ENCODE peak calls at places on chromosomes 4 and X, in six cellular contexts. One of them, this sample, is unnamed.

GRCh38 chr4:121273191-121273590 is 107.6 kb downstream of the QRFPR start:
- DNase-seq in MM.1S: no peak
- DNase-seq in kidney tubule cell: no peak
- DNase-seq in activated B cell treated with CpG ODN at 0.5 μM for 24 hours: no peak
- DNase-seq in WERI-Rb-1: no peak
- DNase-seq in NCI-H146: no peak
- DNase-seq in this sample: no peak

GRCh38 chr4:8681391-8681790 is 88.8 kb downstream of the CPZ start:
- DNase-seq in activated B cell treated with CpG ODN at 0.5 μM for 24 hours: no peak
- DNase-seq in NCI-H146: no peak
- DNase-seq in WERI-Rb-1: no peak
- DNase-seq in kidney tubule cell: no peak
- DNase-seq in MM.1S: no peak
- DNase-seq in this sample: no peak

GRCh38 chrX:49695276-49696180 is at the start of gene PAGE1:
- DNase-seq in activated B cell treated with CpG ODN at 0.5 μM for 24 hours: no peak
- DNase-seq in kidney tubule cell: no peak
- DNase-seq in MM.1S: no peak
- DNase-seq in WERI-Rb-1: no peak
- DNase-seq in NCI-H146: no peak
- DNase-seq in this sample: no peak

GRCh38 chr4:28010543-28011235 is 1150.0 kb downstream of the STIM2 start:
- DNase-seq in NCI-H146: no peak
- DNase-seq in activated B cell treated with CpG ODN at 0.5 μM for 24 hours: no peak
- DNase-seq in kidney tubule cell: no peak
- DNase-seq in MM.1S: no peak
- DNase-seq in WERI-Rb-1: no peak
- DNase-seq in this sample: no peak

GRCh38 chr4:148893095-148893494 is 450.9 kb upstream of the NR3C2 start:
- DNase-seq in NCI-H146: no peak
- DNase-seq in MM.1S: no peak
- DNase-seq in activated B cell treated with CpG ODN at 0.5 μM for 24 hours: no peak
- DNase-seq in kidney tubule cell: peak
- DNase-seq in WERI-Rb-1: no peak
- DNase-seq in this sample: no peak

GRCh38 chr4:74934822-74935326 is 2.0 kb downstream of the PARM1 start:
- DNase-seq in kidney tubule cell: no peak
- DNase-seq in activated B cell treated with CpG ODN at 0.5 μM for 24 hours: no peak
- DNase-seq in MM.1S: no peak
- DNase-seq in NCI-H146: no peak
- DNase-seq in WERI-Rb-1: peak
- DNase-seq in this sample: no peak

GRCh38 chrX:152915541-152916241 is 17.8 kb downstream of the ZNF185 start:
- DNase-seq in kidney tubule cell: peak
- DNase-seq in activated B cell treated with CpG ODN at 0.5 μM for 24 hours: peak
- DNase-seq in MM.1S: peak
- DNase-seq in NCI-H146: peak
- DNase-seq in WERI-Rb-1: peak
- DNase-seq in this sample: peak

GRCh38 chr4:155552180-155552579 is 114.5 kb upstream of the GUCY1A1 start:
- DNase-seq in activated B cell treated with CpG ODN at 0.5 μM for 24 hours: no peak
- DNase-seq in WERI-Rb-1: no peak
- DNase-seq in MM.1S: no peak
- DNase-seq in NCI-H146: no peak
- DNase-seq in kidney tubule cell: no peak
- DNase-seq in this sample: no peak

GRCh38 chr4:13322681-13323101 is 161.4 kb downstream of the RAB28 start:
- DNase-seq in kidney tubule cell: peak
- DNase-seq in activated B cell treated with CpG ODN at 0.5 μM for 24 hours: no peak
- DNase-seq in MM.1S: no peak
- DNase-seq in WERI-Rb-1: no peak
- DNase-seq in NCI-H146: no peak
- DNase-seq in this sample: no peak

GRCh38 chrX:24619647-24620046 is 27.5 kb downstream of the PCYT1B start:
- DNase-seq in kidney tubule cell: peak
- DNase-seq in MM.1S: no peak
- DNase-seq in WERI-Rb-1: no peak
- DNase-seq in NCI-H146: no peak
- DNase-seq in activated B cell treated with CpG ODN at 0.5 μM for 24 hours: no peak
- DNase-seq in this sample: no peak

GRCh38 chrX:123450217-123450616 is 266.1 kb downstream of the GRIA3 start:
- DNase-seq in MM.1S: peak
- DNase-seq in WERI-Rb-1: no peak
- DNase-seq in kidney tubule cell: peak
- DNase-seq in NCI-H146: peak
- DNase-seq in activated B cell treated with CpG ODN at 0.5 μM for 24 hours: no peak
- DNase-seq in this sample: no peak

GRCh38 chrX:119960639-119961038 is 17.1 kb upstream of the NKAP start:
- DNase-seq in NCI-H146: no peak
- DNase-seq in WERI-Rb-1: no peak
- DNase-seq in kidney tubule cell: no peak
- DNase-seq in MM.1S: no peak
- DNase-seq in activated B cell treated with CpG ODN at 0.5 μM for 24 hours: no peak
- DNase-seq in this sample: no peak

GRCh38 chrX:53093177-53093655 is 726 bp upstream of the KANTR start:
- DNase-seq in MM.1S: peak
- DNase-seq in NCI-H146: peak
- DNase-seq in WERI-Rb-1: peak
- DNase-seq in activated B cell treated with CpG ODN at 0.5 μM for 24 hours: peak
- DNase-seq in kidney tubule cell: peak
- DNase-seq in this sample: peak

GRCh38 chrX:9327747-9328145 is 137.1 kb upstream of the TBL1X start:
- DNase-seq in NCI-H146: no peak
- DNase-seq in kidney tubule cell: peak
- DNase-seq in MM.1S: no peak
- DNase-seq in activated B cell treated with CpG ODN at 0.5 μM for 24 hours: no peak
- DNase-seq in WERI-Rb-1: no peak
- DNase-seq in this sample: no peak

GRCh38 chr4:59054110-59054509 is 1943.9 kb upstream of the IGFBP7 start:
- DNase-seq in NCI-H146: no peak
- DNase-seq in MM.1S: no peak
- DNase-seq in activated B cell treated with CpG ODN at 0.5 μM for 24 hours: no peak
- DNase-seq in WERI-Rb-1: no peak
- DNase-seq in kidney tubule cell: no peak
- DNase-seq in this sample: no peak

GRCh38 chr4:139595989-139596679 is 40.1 kb upstream of the SETD7 start:
- DNase-seq in NCI-H146: no peak
- DNase-seq in kidney tubule cell: peak
- DNase-seq in WERI-Rb-1: no peak
- DNase-seq in activated B cell treated with CpG ODN at 0.5 μM for 24 hours: no peak
- DNase-seq in MM.1S: no peak
- DNase-seq in this sample: no peak

GRCh38 chrX:63350979-63351616 is at the start of gene SPIN4:
- DNase-seq in kidney tubule cell: peak
- DNase-seq in NCI-H146: peak
- DNase-seq in MM.1S: peak
- DNase-seq in WERI-Rb-1: peak
- DNase-seq in activated B cell treated with CpG ODN at 0.5 μM for 24 hours: peak
- DNase-seq in this sample: peak

GRCh38 chr4:83074086-83074704 is 39.2 kb downstream of the COPS4 start:
- DNase-seq in kidney tubule cell: peak
- DNase-seq in WERI-Rb-1: peak
- DNase-seq in activated B cell treated with CpG ODN at 0.5 μM for 24 hours: no peak
- DNase-seq in NCI-H146: peak
- DNase-seq in MM.1S: peak
- DNase-seq in this sample: peak

GRCh38 chrX:480861-481417 is 94.2 kb upstream of the PPP2R3B start:
- DNase-seq in activated B cell treated with CpG ODN at 0.5 μM for 24 hours: no peak
- DNase-seq in NCI-H146: no peak
- DNase-seq in kidney tubule cell: no peak
- DNase-seq in MM.1S: no peak
- DNase-seq in WERI-Rb-1: no peak
- DNase-seq in this sample: peak

GRCh38 chr4:94304365-94304971 is 38.2 kb downstream of the HPGDS start:
- DNase-seq in activated B cell treated with CpG ODN at 0.5 μM for 24 hours: no peak
- DNase-seq in MM.1S: peak
- DNase-seq in kidney tubule cell: peak
- DNase-seq in WERI-Rb-1: no peak
- DNase-seq in NCI-H146: no peak
- DNase-seq in this sample: no peak

GRCh38 chr4:80264825-80265224 is 1.6 kb upstream of the FGF5 start:
- DNase-seq in WERI-Rb-1: no peak
- DNase-seq in MM.1S: no peak
- DNase-seq in kidney tubule cell: no peak
- DNase-seq in NCI-H146: no peak
- DNase-seq in activated B cell treated with CpG ODN at 0.5 μM for 24 hours: no peak
- DNase-seq in this sample: no peak

GRCh38 chr4:182724414-182724813 is 192.8 kb downstream of the DCTD start:
- DNase-seq in WERI-Rb-1: no peak
- DNase-seq in activated B cell treated with CpG ODN at 0.5 μM for 24 hours: no peak
- DNase-seq in MM.1S: no peak
- DNase-seq in NCI-H146: no peak
- DNase-seq in kidney tubule cell: no peak
- DNase-seq in this sample: no peak

GRCh38 chr4:169345207-169345788 is 74.5 kb upstream of the SH3RF1 start:
- DNase-seq in activated B cell treated with CpG ODN at 0.5 μM for 24 hours: no peak
- DNase-seq in WERI-Rb-1: no peak
- DNase-seq in kidney tubule cell: peak
- DNase-seq in NCI-H146: no peak
- DNase-seq in MM.1S: no peak
- DNase-seq in this sample: no peak

GRCh38 chrX:71053217-71053621 is 14.9 kb downstream of the SNX12 start:
- DNase-seq in activated B cell treated with CpG ODN at 0.5 μM for 24 hours: no peak
- DNase-seq in MM.1S: peak
- DNase-seq in NCI-H146: no peak
- DNase-seq in kidney tubule cell: no peak
- DNase-seq in WERI-Rb-1: no peak
- DNase-seq in this sample: no peak

GRCh38 chrX:102765217-102765616 is 44.7 kb downstream of the GPRASP3 start:
- DNase-seq in kidney tubule cell: peak
- DNase-seq in WERI-Rb-1: no peak
- DNase-seq in activated B cell treated with CpG ODN at 0.5 μM for 24 hours: no peak
- DNase-seq in MM.1S: no peak
- DNase-seq in NCI-H146: no peak
- DNase-seq in this sample: no peak

GRCh38 chr4:150090836-150091235 is 12.6 kb downstream of the DCLK2 start:
- DNase-seq in MM.1S: no peak
- DNase-seq in WERI-Rb-1: no peak
- DNase-seq in activated B cell treated with CpG ODN at 0.5 μM for 24 hours: no peak
- DNase-seq in NCI-H146: no peak
- DNase-seq in kidney tubule cell: no peak
- DNase-seq in this sample: no peak

GRCh38 chrX:16712116-16712824 is at the start of gene CTPS2:
- DNase-seq in activated B cell treated with CpG ODN at 0.5 μM for 24 hours: peak
- DNase-seq in MM.1S: peak
- DNase-seq in kidney tubule cell: peak
- DNase-seq in WERI-Rb-1: peak
- DNase-seq in NCI-H146: peak
- DNase-seq in this sample: no peak

GRCh38 chrX:153830632-153831434 is 489 bp upstream of the PDZD4 start:
- DNase-seq in WERI-Rb-1: no peak
- DNase-seq in activated B cell treated with CpG ODN at 0.5 μM for 24 hours: no peak
- DNase-seq in NCI-H146: no peak
- DNase-seq in kidney tubule cell: no peak
- DNase-seq in MM.1S: no peak
- DNase-seq in this sample: no peak